ENCODE peak calls at places on chromosomes 11 and 22, in seven cellular contexts. U, W, I, H, N, K and Y are unnamed samples.

GRCh38 chr11:75325713-75326438 is 25.6 kb downstream of the ARRB1 start:
- DNase-seq in U (no peak), W (no peak), I (no peak), H (peak), N (no peak), K (no peak), Y (no peak)

GRCh38 chr11:16831281-16832192 is 93.1 kb downstream of the C11orf58 start:
- DNase-seq in U (no peak), W (no peak), I (peak), H (no peak), N (peak), K (no peak), Y (no peak)

GRCh38 chr22:22397292-22397870 is 111.2 kb downstream of the ZNF280B start:
- DNase-seq in U (peak), W (no peak), I (no peak), H (no peak), N (no peak), K (peak), Y (no peak)

GRCh38 chr11:16794047-16794818 is 55.8 kb downstream of the C11orf58 start:
- DNase-seq in U (no peak), W (no peak), I (no peak), H (no peak), N (no peak), K (no peak), Y (no peak)

GRCh38 chr22:32628626-32629587 is 154.3 kb downstream of the FBXO7 start:
- DNase-seq in U (no peak), W (no peak), I (no peak), H (no peak), N (no peak), K (no peak), Y (no peak)

GRCh38 chr22:35341090-35341874 is 39.6 kb upstream of the HMOX1 start:
- DNase-seq in U (no peak), W (no peak), I (peak), H (no peak), N (no peak), K (no peak), Y (no peak)

GRCh38 chr11:10778217-10778970 is 27.3 kb downstream of the CTR9 start:
- DNase-seq in U (no peak), W (no peak), I (no peak), H (no peak), N (peak), K (no peak), Y (no peak)

GRCh38 chr11:33723238-33723881 is 12.9 kb downstream of the CD59 start:
- DNase-seq in U (peak), W (no peak), I (no peak), H (peak), N (no peak), K (no peak), Y (no peak)

GRCh38 chr11:57499413-57499982 is 16.0 kb downstream of the SLC43A1 start:
- DNase-seq in U (no peak), W (peak), I (peak), H (peak), N (peak), K (peak), Y (peak)

GRCh38 chr22:45336971-45337431 is 27.3 kb downstream of the FAM118A start:
- DNase-seq in U (no peak), W (no peak), I (no peak), H (peak), N (peak), K (no peak), Y (no peak)

GRCh38 chr11:29628584-29628983 is 388.2 kb downstream of the KCNA4 start:
- DNase-seq in U (no peak), W (no peak), I (no peak), H (no peak), N (no peak), K (no peak), Y (no peak)

GRCh38 chr22:33922268-33922667 is 2.0 kb upstream of the LARGE1 start:
- DNase-seq in U (no peak), W (peak), I (no peak), H (no peak), N (peak), K (no peak), Y (no peak)

GRCh38 chr22:19499236-19499879 is 19.6 kb downstream of the CDC45 start:
- DNase-seq in U (no peak), W (no peak), I (no peak), H (no peak), N (no peak), K (no peak), Y (no peak)

GRCh38 chr11:612201-612960 is 3.4 kb downstream of the IRF7 start:
- DNase-seq in U (no peak), W (no peak), I (no peak), H (no peak), N (no peak), K (no peak), Y (no peak)

GRCh38 chr11:60563553-60564235 is 48.5 kb downstream of the MS4A13 start:
- DNase-seq in U (no peak), W (no peak), I (no peak), H (no peak), N (no peak), K (no peak), Y (no peak)
- TF ChIP-seq CTCF in U (no peak), W (no peak), I (no peak), H (no peak), N (no peak), K (no peak), Y (no peak)

GRCh38 chr22:29208879-29209623 is 3.4 kb downstream of the EMID1 start:
- DNase-seq in U (no peak), W (no peak), I (peak), H (no peak), N (peak), K (no peak), Y (no peak)
- TF ChIP-seq CTCF in U (no peak), W (no peak), I (no peak), H (no peak), N (no peak), K (no peak), Y (no peak)

DNA sequence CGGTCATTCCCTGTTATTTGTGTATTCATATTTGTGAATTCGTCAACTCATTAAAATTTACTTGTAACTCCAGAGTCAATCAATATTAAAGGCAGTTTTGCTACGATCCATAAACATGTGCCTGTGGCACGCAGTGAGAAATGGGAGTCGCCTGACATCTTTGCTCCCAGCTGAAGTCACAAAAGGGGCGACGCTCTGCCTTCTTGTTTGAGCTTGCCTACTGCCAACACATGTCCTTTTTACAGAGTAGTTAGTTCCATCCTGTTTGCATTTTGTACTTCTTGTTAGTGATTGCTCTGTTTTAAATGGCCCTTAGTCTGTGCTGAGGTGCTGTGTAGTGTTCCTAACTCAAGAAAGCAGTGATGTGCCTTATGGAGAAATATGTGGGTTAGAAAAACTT is 305.3 kb downstream of the ETS1 start:
- DNase-seq in U (no peak), W (no peak), I (no peak), H (no peak), N (no peak), K (no peak), Y (no peak)
- TF ChIP-seq CTCF in U (no peak), W (no peak), I (no peak), H (no peak), N (no peak), K (no peak), Y (no peak)

DNA sequence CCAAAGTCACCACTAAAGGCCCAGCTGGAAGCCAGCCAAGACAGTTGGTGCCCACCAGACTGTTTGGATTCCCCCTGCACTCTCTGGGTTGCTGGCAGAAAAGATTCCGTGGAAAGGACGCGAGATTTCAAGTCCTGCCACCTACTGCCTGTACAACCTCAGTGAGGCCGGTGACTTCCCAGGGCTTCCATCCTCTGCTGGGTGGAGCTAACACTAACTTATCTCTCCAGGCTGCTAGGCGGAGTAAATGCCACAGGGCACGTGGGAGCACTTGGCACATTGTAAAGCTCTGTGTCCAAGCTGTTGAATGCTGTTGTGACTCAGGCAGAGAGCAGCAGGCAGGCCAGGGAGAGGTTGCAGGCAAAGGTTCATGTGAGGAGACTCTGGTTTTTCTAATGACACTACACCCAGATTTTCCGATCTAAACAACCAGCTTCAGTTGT is 50.9 kb upstream of the CDON start:
- DNase-seq in U (peak), W (no peak), I (no peak), H (peak), N (peak), K (no peak), Y (no peak)
- TF ChIP-seq CTCF in U (peak), W (no peak), I (no peak), H (no peak), N (no peak), K (no peak), Y (no peak)

GRCh38 chr22:27318516-27318915 is 483.0 kb downstream of the MN1 start:
- DNase-seq in U (peak), W (no peak), I (no peak), H (peak), N (no peak), K (no peak), Y (no peak)

GRCh38 chr22:27315833-27316232 is 485.7 kb downstream of the MN1 start:
- DNase-seq in U (no peak), W (no peak), I (no peak), H (no peak), N (no peak), K (no peak), Y (no peak)

GRCh38 chr22:27314276-27314807 is 487.2 kb downstream of the MN1 start:
- DNase-seq in U (no peak), W (no peak), I (no peak), H (peak), N (no peak), K (no peak), Y (no peak)

GRCh38 chr22:27317961-27318360 is 483.6 kb downstream of the MN1 start:
- DNase-seq in U (peak), W (no peak), I (no peak), H (no peak), N (no peak), K (no peak), Y (no peak)

GRCh38 chr22:27317156-27317555 is 484.4 kb downstream of the MN1 start:
- DNase-seq in U (no peak), W (no peak), I (no peak), H (no peak), N (no peak), K (no peak), Y (no peak)
- TF ChIP-seq CTCF in U (peak), W (no peak), I (no peak), H (no peak), N (no peak), K (no peak), Y (no peak)

GRCh38 chr11:32231909-32232493 is 141.1 kb downstream of the RCN1 start:
- DNase-seq in U (no peak), W (no peak), I (no peak), H (peak), N (no peak), K (peak), Y (peak)
- TF ChIP-seq CTCF in U (peak), W (peak), I (peak), H (peak), N (no peak), K (peak), Y (peak)

GRCh38 chr11:86395061-86395551 is 20.4 kb downstream of the CCDC81 start:
- DNase-seq in U (peak), W (no peak), I (no peak), H (peak), N (peak), K (no peak), Y (no peak)
- TF ChIP-seq CTCF in U (no peak), W (no peak), I (no peak), H (no peak), N (no peak), K (no peak), Y (no peak)

GRCh38 chr22:29198240-29198639 is 7.5 kb upstream of the EMID1 start:
- DNase-seq in U (no peak), W (no peak), I (no peak), H (no peak), N (no peak), K (no peak), Y (no peak)
- TF ChIP-seq CTCF in U (no peak), W (no peak), I (no peak), H (no peak), N (no peak), K (no peak), Y (no peak)

GRCh38 chr11:6258141-6258540 is 1.5 kb upstream of the CCKBR start:
- DNase-seq in U (no peak), W (no peak), I (no peak), H (no peak), N (no peak), K (no peak), Y (no peak)
- TF ChIP-seq CTCF in U (no peak), W (no peak), I (no peak), H (no peak), N (no peak), K (no peak), Y (no peak)